ENCODE peak calls at places on chromosomes 16 and 17, in nine cellular contexts. Q, O, I, W, X, D, Z, V and L are unnamed samples.
A peak's percentile ranks its signal among the peaks of the same experiment; 100 is the strongest.

GRCh38 chr17:71764507-71764906 is 356.3 kb upstream of the SOX9 start:
- DNase-seq in Q (no peak), O (no peak), I (no peak), W (peak; percentile 46), X (no peak), D (no peak), Z (no peak), V (peak; percentile 48), L (peak; percentile 51)

GRCh38 chr17:21353326-21354010 is 22.7 kb upstream of the KCNJ12 start:
- DNase-seq in Q (peak; percentile 64), O (no peak), I (no peak), W (no peak), X (no peak), D (no peak), Z (no peak), V (no peak), L (no peak)

GRCh38 chr16:57213462-57213861 is 27.3 kb downstream of the RSPRY1 start:
- DNase-seq in Q (no peak), O (no peak), I (no peak), W (no peak), X (no peak), D (no peak), Z (no peak), V (no peak), L (no peak)

GRCh38 chr16:48448799-48449481 is 63.7 kb upstream of the SIAH1 start:
- DNase-seq in Q (no peak), O (no peak), I (no peak), W (no peak), X (no peak), D (no peak), Z (no peak), V (no peak), L (no peak)

GRCh38 chr16:64092284-64092683 is 1029.6 kb downstream of the CDH11 start:
- DNase-seq in Q (no peak), O (no peak), I (no peak), W (peak; percentile 16), X (no peak), D (no peak), Z (no peak), V (no peak), L (no peak)

GRCh38 chr16:59540621-59541020 is 806.5 kb upstream of the GOT2 start:
- DNase-seq in Q (no peak), O (no peak), I (no peak), W (no peak), X (no peak), D (no peak), Z (no peak), V (no peak), L (no peak)

GRCh38 chr16:10964891-10965326 is 20.5 kb downstream of the CLEC16A start:
- DNase-seq in Q (no peak), O (no peak), I (no peak), W (no peak), X (peak; percentile 21), D (no peak), Z (no peak), V (no peak), L (no peak)

GRCh38 chr17:81868674-81869220 is 2.4 kb downstream of the ARHGDIA start:
- DNase-seq in Q (no peak), O (no peak), I (no peak), W (peak; percentile 88), X (no peak), D (no peak), Z (peak; percentile 69), V (peak; percentile 57), L (peak; percentile 63)

GRCh38 chr16:85704900-85705846 is 16.4 kb upstream of the GINS2 start:
- DNase-seq in Q (no peak), O (no peak), I (no peak), W (no peak), X (no peak), D (no peak), Z (no peak), V (no peak), L (no peak)

GRCh38 chr17:73749337-73749807 is 105.1 kb upstream of the SDK2 start:
- DNase-seq in Q (no peak), O (no peak), I (no peak), W (peak; percentile 27), X (no peak), D (no peak), Z (no peak), V (no peak), L (no peak)